ENCODE peak calls at places on chromosome X, in eight cellular contexts. E, Y, V, P, B, I, H and Z are unnamed samples.

GRCh38 chrX:7139202-7140081 is 8.1 kb upstream of the STS start:
- DNase-seq in I (peak), V (no peak), Y (no peak), H (peak), B (no peak), E (peak), P (no peak), Z (no peak)

GRCh38 chrX:12891167-12891566 is 15.3 kb upstream of the TLR8 start:
- DNase-seq in H (no peak), V (no peak), E (no peak), P (no peak), Y (no peak), I (no peak), B (no peak), Z (no peak)

GRCh38 chrX:8194216-8194615 is 23.1 kb upstream of the VCX2 start:
- DNase-seq in B (no peak), V (no peak), Y (no peak), I (no peak), E (no peak), P (no peak), H (no peak), Z (no peak)

GRCh38 chrX:144715356-144715755 is 531.9 kb upstream of the SPANXN1 start:
- DNase-seq in P (no peak), E (no peak), H (peak), Y (no peak), V (no peak), I (no peak), B (peak), Z (peak)

GRCh38 chrX:139823806-139824205 is 109.0 kb downstream of the ATP11C start:
- DNase-seq in B (peak), E (peak), H (peak), I (no peak), P (no peak), Y (no peak), V (no peak), Z (no peak)

GRCh38 chrX:100587846-100588245 is 3.1 kb downstream of the TNMD start:
- DNase-seq in E (no peak), V (peak), I (no peak), B (no peak), P (no peak), H (no peak), Y (no peak), Z (peak)

GRCh38 chrX:102651968-102652744 is 873 bp downstream of the GPRASP1 start:
- DNase-seq in I (no peak), H (peak), B (peak), Y (peak), P (peak), V (peak), E (peak), Z (no peak)

GRCh38 chrX:12137982-12138365 is 299 bp upstream of the FRMPD4 start:
- DNase-seq in I (no peak), B (no peak), Y (no peak), V (no peak), P (no peak), H (peak), E (no peak), Z (no peak)

GRCh38 chrX:18961686-18962085 is 22.2 kb downstream of the PHKA2 start:
- DNase-seq in I (no peak), H (peak), P (no peak), E (peak), Y (no peak), B (no peak), V (no peak), Z (no peak)

GRCh38 chrX:138127314-138127713 is 561.4 kb downstream of the ZIC3 start:
- DNase-seq in V (no peak), H (peak), E (no peak), B (no peak), Y (no peak), I (no peak), P (no peak), Z (no peak)

GRCh38 chrX:7054219-7055206 is 93.0 kb upstream of the STS start:
- DNase-seq in H (no peak), V (no peak), P (no peak), I (no peak), Y (no peak), B (no peak), E (no peak), Z (no peak)

GRCh38 chrX:131704136-131704695 is 160.3 kb downstream of the OR13H1 start:
- DNase-seq in B (no peak), Y (no peak), H (peak), V (no peak), I (no peak), P (no peak), E (peak), Z (peak)

GRCh38 chrX:18895157-18895952 is 88.6 kb downstream of the PHKA2 start:
- DNase-seq in V (peak), H (no peak), E (peak), I (no peak), Y (no peak), P (no peak), B (peak), Z (no peak)

GRCh38 chrX:49186125-49187027 is at the start of gene PRICKLE3:
- DNase-seq in V (peak), I (no peak), E (peak), H (peak), P (peak), Y (peak), B (peak), Z (peak)

GRCh38 chrX:23317799-23318724 is 16.6 kb upstream of the PTCHD1 start:
- DNase-seq in I (no peak), V (peak), H (no peak), P (no peak), Y (no peak), B (no peak), E (peak), Z (no peak)

GRCh38 chrX:39000802-39001201 is 199.5 kb downstream of the MID1IP1 start:
- DNase-seq in V (no peak), E (no peak), P (no peak), B (no peak), H (no peak), I (no peak), Y (no peak), Z (peak)

GRCh38 chrX:32571579-32571978 is 639.8 kb downstream of the DMD start:
- DNase-seq in I (no peak), H (no peak), V (no peak), Y (no peak), E (no peak), B (no peak), P (no peak), Z (no peak)

GRCh38 chrX:154855256-154855655 is 20.8 kb upstream of the SMIM9 start:
- DNase-seq in H (no peak), B (no peak), I (no peak), P (no peak), Y (no peak), V (no peak), E (no peak), Z (no peak)

GRCh38 chrX:24491741-24492140 is 26.7 kb downstream of the PDK3 start:
- DNase-seq in I (no peak), H (no peak), V (no peak), E (no peak), P (no peak), Y (no peak), B (no peak), Z (peak)

GRCh38 chrX:53036149-53036548 is 12.4 kb upstream of the GPR173 start:
- DNase-seq in Y (no peak), B (no peak), H (no peak), I (no peak), V (no peak), E (no peak), P (no peak), Z (no peak)

GRCh38 chrX:150364347-150365050 is 1.4 kb downstream of the MAMLD1 start:
- DNase-seq in P (peak), Y (peak), H (peak), B (no peak), E (no peak), V (peak), I (no peak), Z (no peak)

GRCh38 chrX:45517090-45517973 is 316.7 kb upstream of the DIPK2B start:
- DNase-seq in P (no peak), V (no peak), B (no peak), I (no peak), Y (no peak), E (peak), H (peak), Z (no peak)

GRCh38 chrX:136269921-136270320 is 18.7 kb upstream of the MAP7D3 start:
- DNase-seq in E (no peak), P (no peak), Y (no peak), H (no peak), B (no peak), V (no peak), I (no peak), Z (no peak)

GRCh38 chrX:11934089-11934488 is 176.1 kb downstream of the MSL3 start:
- DNase-seq in H (no peak), B (no peak), E (no peak), I (no peak), Y (no peak), V (no peak), P (no peak), Z (no peak)

GRCh38 chrX:139982856-139983255 is 17.5 kb upstream of the CXorf66 start:
- DNase-seq in Y (no peak), E (no peak), H (no peak), B (no peak), I (no peak), P (no peak), V (no peak), Z (no peak)

GRCh38 chrX:10566726-10567097 is 53.7 kb downstream of the MID1 start:
- DNase-seq in B (no peak), P (no peak), E (no peak), Y (no peak), I (no peak), V (no peak), H (no peak), Z (no peak)

GRCh38 chrX:56764153-56764974 is 35.3 kb downstream of the NBDY start:
- DNase-seq in E (peak), P (peak), H (peak), I (no peak), Y (peak), V (peak), B (peak), Z (peak)

GRCh38 chrX:79506001-79506400 is 138.9 kb upstream of the ITM2A start:
- DNase-seq in Y (no peak), E (no peak), B (no peak), I (no peak), V (no peak), P (no peak), H (no peak), Z (no peak)

GRCh38 chrX:77442728-77443127 is 4.5 kb upstream of the FGF16 start:
- DNase-seq in H (peak), P (no peak), I (peak), Y (peak), E (peak), V (no peak), B (peak), Z (no peak)

GRCh38 chrX:12434493-12434892 is 296.2 kb downstream of the FRMPD4 start:
- DNase-seq in I (no peak), P (no peak), V (no peak), Y (no peak), E (no peak), B (no peak), H (no peak), Z (no peak)

GRCh38 chrX:132716006-132716405 is 227.2 kb upstream of the MBNL3 start:
- DNase-seq in B (no peak), I (no peak), P (no peak), E (no peak), V (no peak), Y (no peak), H (peak), Z (no peak)

GRCh38 chrX:104430720-104431119 is 135.3 kb upstream of the IL1RAPL2 start:
- DNase-seq in H (no peak), B (no peak), Y (no peak), E (no peak), V (no peak), P (no peak), I (no peak), Z (no peak)

GRCh38 chrX:56726609-56727008 is 2.4 kb upstream of the NBDY start:
- DNase-seq in B (no peak), H (peak), Y (no peak), I (no peak), P (no peak), E (peak), V (peak), Z (no peak)

GRCh38 chrX:95885074-95885473 is 799.6 kb upstream of the DIAPH2 start:
- DNase-seq in I (no peak), P (peak), E (peak), B (peak), Y (no peak), V (peak), H (peak), Z (peak)

GRCh38 chrX:18166068-18166467 is 54.6 kb downstream of the BEND2 start:
- DNase-seq in E (no peak), Y (no peak), H (no peak), P (no peak), B (no peak), V (no peak), I (no peak), Z (no peak)

GRCh38 chrX:52577464-52578173 is 60.8 kb upstream of the XAGE1B start:
- DNase-seq in P (no peak), E (no peak), H (no peak), Y (no peak), V (no peak), B (no peak), I (no peak), Z (no peak)

GRCh38 chrX:24245201-24245600 is 68.7 kb downstream of the SUPT20HL2 start:
- DNase-seq in I (peak), H (peak), Y (no peak), B (no peak), E (no peak), P (no peak), V (peak), Z (no peak)

GRCh38 chrX:45710081-45710801 is 509.6 kb upstream of the DIPK2B start:
- DNase-seq in V (no peak), Y (no peak), E (peak), B (no peak), I (peak), P (no peak), H (peak), Z (no peak)

DNA sequence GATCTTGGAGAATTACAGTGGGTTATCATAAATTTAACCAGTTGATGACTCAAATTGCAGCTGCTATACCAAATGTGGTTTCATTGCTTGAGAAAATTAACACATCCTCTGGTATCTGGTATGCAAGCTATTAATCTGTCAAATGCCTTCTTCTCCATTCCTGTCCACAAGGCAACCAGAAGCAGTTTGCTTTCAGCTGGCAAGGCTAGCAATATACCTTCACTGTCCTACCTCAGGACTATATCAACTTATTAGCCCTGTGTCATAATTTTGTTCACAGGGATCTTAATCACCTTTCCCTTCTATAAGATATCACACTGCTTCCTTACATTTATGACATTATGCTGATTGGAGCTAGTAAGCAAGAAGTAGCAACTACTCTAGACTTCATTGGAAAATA is 110.0 kb upstream of the GPC3 start:
- DNase-seq in P (no peak), E (no peak), B (no peak), I (no peak), V (no peak), H (no peak), Y (no peak), Z (no peak)
- H3K4me3 ChIP-seq in P (no peak), E (no peak), B (no peak), I (no peak), V (no peak), H (no peak), Y (no peak), Z (no peak)

GRCh38 chrX:114046695-114047279 is 537.1 kb upstream of the HTR2C start:
- DNase-seq in H (no peak), V (no peak), B (no peak), I (no peak), P (no peak), E (no peak), Y (no peak), Z (no peak)
- H3K4me3 ChIP-seq in H (no peak), V (no peak), B (no peak), I (no peak), P (no peak), E (no peak), Y (no peak), Z (no peak)

GRCh38 chrX:72713130-72713529 is 976 bp downstream of the PHKA1 start:
- DNase-seq in V (no peak), Y (no peak), B (no peak), E (no peak), I (no peak), H (peak), P (no peak), Z (no peak)
- H3K4me3 ChIP-seq in V (no peak), Y (peak), B (peak), E (peak), I (no peak), H (peak), P (no peak), Z (peak)

DNA sequence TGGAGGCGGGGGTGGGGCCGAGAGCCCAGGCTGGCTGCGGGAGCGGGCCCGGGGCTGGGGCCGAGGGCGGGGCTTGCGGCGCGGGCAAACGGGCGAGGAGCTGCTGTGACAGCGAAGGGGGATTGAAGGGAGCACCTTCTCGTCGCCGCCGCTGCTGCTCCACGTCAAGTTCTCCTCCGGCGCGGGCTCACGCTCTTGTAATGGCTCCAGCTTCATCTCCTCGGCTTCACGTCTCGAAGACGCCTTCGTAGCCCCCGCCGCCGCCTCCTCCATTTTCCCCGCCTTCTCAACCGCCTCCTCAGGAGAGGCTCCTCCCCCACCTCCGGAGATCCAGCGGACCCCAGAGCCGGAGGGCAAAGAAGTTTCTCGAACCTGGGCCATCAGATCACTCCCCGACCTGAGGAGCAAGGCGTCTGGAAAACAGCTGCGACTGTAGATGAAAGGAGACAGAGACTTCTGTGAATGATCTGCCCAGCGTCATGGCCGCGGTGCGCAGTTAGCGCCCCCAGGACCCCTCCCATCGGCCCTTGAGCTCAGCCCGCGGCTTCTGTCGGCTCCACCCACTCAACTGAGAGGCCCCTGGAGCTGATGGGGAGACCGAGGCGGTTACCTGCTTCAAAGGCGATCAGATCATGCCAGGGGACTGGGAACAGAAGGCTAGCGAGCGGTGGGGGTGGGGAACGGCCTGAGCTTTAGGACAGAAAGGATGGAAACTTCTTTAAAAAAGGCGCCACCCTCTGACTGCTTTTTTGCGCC is 911 bp downstream of the USP51 start:
- DNase-seq in I (no peak), Y (peak), P (peak), V (peak), H (peak), B (peak), E (peak), Z (no peak)
- H3K4me3 ChIP-seq in I (peak), Y (peak), P (peak), V (peak), H (peak), B (peak), E (peak), Z (peak)

GRCh38 chrX:2498781-2499302 is 1.9 kb downstream of the DHRSX start:
- DNase-seq in H (peak), E (peak), V (peak), I (no peak), Y (no peak), B (peak), P (peak), Z (no peak)

GRCh38 chrX:2500091-2500680 is 590 bp downstream of the DHRSX start:
- DNase-seq in B (peak), P (peak), V (peak), Y (peak), I (no peak), H (peak), E (peak), Z (no peak)

GRCh38 chrX:2499507-2499906 is 1.3 kb downstream of the DHRSX start:
- DNase-seq in E (no peak), H (no peak), P (no peak), V (no peak), Y (no peak), I (no peak), B (no peak), Z (no peak)

GRCh38 chrX:2500681-2501151 is at the start of the genes DHRSX and ZBED1:
- DNase-seq in P (peak), B (no peak), V (peak), H (no peak), E (no peak), I (no peak), Y (no peak), Z (no peak)

GRCh38 chrX:2497961-2498780 is 2.6 kb downstream of the DHRSX start:
- DNase-seq in Y (no peak), H (peak), V (peak), P (peak), B (no peak), E (no peak), I (no peak), Z (no peak)
- H3K4me3 ChIP-seq in Y (peak), H (peak), V (no peak), P (peak), B (peak), E (peak), I (peak), Z (peak)

GRCh38 chrX:16869393-16870094 is 618 bp downstream of the RBBP7 start:
- DNase-seq in Y (no peak), H (peak), I (no peak), P (peak), V (peak), E (no peak), B (peak), Z (no peak)

GRCh38 chrX:16868920-16869319 is 1.2 kb downstream of the RBBP7 start:
- DNase-seq in P (no peak), Y (no peak), H (no peak), E (no peak), V (no peak), I (no peak), B (no peak), Z (no peak)

GRCh38 chrX:16870095-16870860 is at the start of gene RBBP7:
- DNase-seq in E (peak), H (peak), P (peak), Y (peak), V (peak), B (peak), I (peak), Z (peak)

GRCh38 chrX:16870861-16871584 is 861 bp upstream of the RBBP7 start:
- DNase-seq in H (no peak), I (no peak), P (peak), Y (peak), E (no peak), V (peak), B (peak), Z (no peak)

DNA sequence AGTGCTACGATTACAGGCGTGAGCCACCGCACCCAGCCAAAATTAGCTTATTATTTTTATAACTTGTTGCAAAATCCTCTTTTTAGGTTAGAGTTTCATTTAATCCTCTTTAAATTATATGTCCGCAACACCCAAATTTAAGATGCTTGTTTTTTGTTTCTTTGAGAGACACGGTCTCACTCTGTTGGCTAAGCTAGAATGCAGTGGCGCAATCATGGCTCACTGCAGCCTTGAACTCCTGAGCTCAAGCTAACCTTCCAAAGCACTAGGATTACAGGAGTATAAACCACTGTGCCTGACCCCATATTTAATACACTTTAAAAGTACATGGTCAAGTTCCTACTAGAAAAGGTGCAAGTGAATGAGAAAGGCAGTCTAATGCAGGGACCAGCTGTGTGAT is 2.2 kb downstream of the RBBP7 start:
- DNase-seq in H (no peak), B (no peak), Y (peak), V (no peak), E (no peak), P (no peak), I (no peak), Z (no peak)
- H3K4me3 ChIP-seq in H (no peak), B (no peak), Y (peak), V (peak), E (no peak), P (no peak), I (no peak), Z (peak)

DNA sequence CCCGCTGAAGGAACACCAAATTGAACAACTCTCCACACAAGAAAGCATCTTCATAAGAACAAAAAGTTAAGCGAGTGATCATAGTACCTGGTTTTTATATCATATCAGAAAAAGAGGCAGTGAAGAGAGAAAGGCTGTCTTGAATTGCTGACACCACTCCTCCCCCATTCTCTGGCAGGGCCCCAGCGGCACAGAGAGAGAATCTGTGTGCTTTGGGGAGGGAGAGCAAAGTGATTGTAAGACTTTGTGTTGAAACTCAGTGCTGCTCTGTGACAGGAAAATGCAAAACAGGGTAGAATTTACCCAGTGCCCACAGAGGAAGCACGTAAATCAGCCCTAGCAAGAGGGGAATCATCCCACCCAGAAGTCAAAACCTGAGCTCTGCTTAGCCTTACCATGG is 174.5 kb downstream of the PRR32 start:
- DNase-seq in Y (no peak), E (no peak), H (no peak), V (no peak), B (peak), P (no peak), I (no peak), Z (no peak)
- H3K4me3 ChIP-seq in Y (no peak), E (no peak), H (no peak), V (no peak), B (no peak), P (no peak), I (no peak), Z (no peak)